ENCODE peak calls at places on chromosomes 12 and 14, in four cellular contexts. S, T, V and F are unnamed samples. For H3K4me1, the result is how much of the 10 kb centered on the place peaks cover.

GRCh38 chr12:52539821-52540173 is 13.1 kb downstream of the KRT71 start:
- DNase-seq in T (no peak), S (no peak), V (no peak), F (no peak)

GRCh38 chr12:3604750-3605638 is 114.0 kb downstream of the PRMT8 start:
- DNase-seq in S (no peak), T (no peak), V (no peak), F (no peak)

GRCh38 chr12:16165506-16165905 is 112.0 kb downstream of the SLC15A5 start:
- DNase-seq in S (no peak), T (peak), V (peak), F (peak)

GRCh38 chr14:65243766-65244442 is 141.6 kb upstream of the MAX start:
- DNase-seq in V (peak), T (peak), S (peak), F (no peak)

GRCh38 chr14:103512701-103513611 is 9.7 kb downstream of the CKB start:
- DNase-seq in V (peak), T (no peak), S (no peak), F (no peak)

GRCh38 chr14:52052289-52052943 is 16.4 kb downstream of the NID2 start:
- DNase-seq in V (peak), T (no peak), S (no peak), F (no peak)

GRCh38 chr12:63968685-63969084 is 124.2 kb downstream of the SRGAP1 start:
- DNase-seq in T (no peak), S (no peak), V (no peak), F (no peak)

GRCh38 chr12:12097821-12098688 is 27.3 kb downstream of the BCL2L14 start:
- DNase-seq in S (no peak), T (no peak), V (no peak), F (no peak)

GRCh38 chr14:50599700-50600444 is 39.9 kb downstream of the ATL1 start:
- DNase-seq in V (peak), T (peak), S (peak), F (peak)

GRCh38 chr12:47407730-47408129 is 298.1 kb downstream of the RPAP3 start:
- DNase-seq in T (no peak), S (no peak), V (no peak), F (no peak)

GRCh38 chr12:25324861-25325260 is 74.1 kb upstream of the KRAS start:
- DNase-seq in V (no peak), S (no peak), T (no peak), F (no peak)

GRCh38 chr12:62758216-62758615 is 176.7 kb downstream of the PPM1H start:
- DNase-seq in S (no peak), T (no peak), V (peak), F (peak)

GRCh38 chr12:50764116-50764860 is 387 bp downstream of the ATF1 start:
- DNase-seq in V (peak), T (no peak), S (peak), F (peak)

GRCh38 chr14:63654346-63654745 is 12.7 kb upstream of the WDR89 start:
- DNase-seq in T (no peak), V (peak), S (no peak), F (no peak)

GRCh38 chr12:81092053-81092452 is 14.2 kb downstream of the ACSS3 start:
- DNase-seq in V (no peak), S (no peak), T (no peak), F (no peak)

GRCh38 chr12:13124661-13125505 is 21.4 kb upstream of the GSG1 start:
- DNase-seq in V (peak), T (no peak), S (no peak), F (peak)

GRCh38 chr12:69529021-69529420 is 56.2 kb upstream of the CCT2 start:
- DNase-seq in T (no peak), S (no peak), V (no peak), F (no peak)

GRCh38 chr14:101665478-101666078 is 95.9 kb upstream of the PPP2R5C start:
- DNase-seq in V (peak), T (peak), S (peak), F (peak)

GRCh38 chr12:70627677-70628076 is 9.6 kb downstream of the PTPRB start:
- DNase-seq in T (no peak), S (no peak), V (no peak), F (no peak)

GRCh38 chr14:34872822-34873590 is 2.2 kb downstream of the BAZ1A start:
- DNase-seq in V (peak), T (peak), S (no peak), F (peak)

GRCh38 chr14:42095155-42095554 is 488.5 kb downstream of the LRFN5 start:
- DNase-seq in S (no peak), V (no peak), T (no peak), F (no peak)

GRCh38 chr12:104741072-104741471 is 217.0 kb downstream of the SLC41A2 start:
- DNase-seq in V (no peak), S (no peak), T (no peak), F (no peak)

GRCh38 chr14:61559641-61560201 is 135.6 kb upstream of the HIF1A start:
- DNase-seq in V (no peak), T (peak), S (peak), F (peak)

GRCh38 chr14:72844528-72844927 is 49.4 kb downstream of the DPF3 start:
- DNase-seq in S (no peak), T (no peak), V (no peak), F (no peak)

GRCh38 chr14:73059326-73059725 is 992 bp downstream of the RBM25 start:
- DNase-seq in V (peak), T (peak), S (peak), F (peak)

DNA sequence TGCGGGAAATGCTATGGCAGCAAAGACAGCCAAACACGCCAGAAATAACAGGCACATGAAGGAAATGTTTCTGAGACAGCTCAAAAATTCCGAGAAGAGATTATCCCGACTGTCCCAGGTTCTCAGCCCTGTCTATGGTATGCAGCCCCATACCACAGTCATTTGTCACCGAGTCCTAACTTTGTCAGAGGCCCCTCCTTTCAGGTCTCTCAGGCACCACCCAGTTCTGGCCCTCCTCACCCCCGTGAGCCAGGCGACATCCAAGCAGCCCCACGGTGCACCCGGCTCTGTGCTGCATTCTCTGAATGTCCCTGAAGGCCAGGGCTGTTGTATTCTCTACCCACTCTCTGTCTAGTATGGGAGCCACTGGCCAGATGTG is 24.0 kb downstream of the SSH1 start:
- DNase-seq in S (no peak), T (no peak), V (peak), F (peak)
- TF ChIP-seq MAFK in S (no peak), T (no peak), V (no peak), F (no peak)

GRCh38 chr12:6462234-6462995 is 8.1 kb downstream of the VAMP1 start:
- DNase-seq in S (no peak), V (no peak), T (no peak), F (no peak)

GRCh38 chr12:6463211-6463610 is 7.3 kb downstream of the VAMP1 start:
- DNase-seq in T (no peak), S (no peak), V (no peak), F (no peak)

GRCh38 chr12:6464531-6464930 is 5.9 kb downstream of the VAMP1 start:
- DNase-seq in T (no peak), V (no peak), S (no peak), F (no peak)

GRCh38 chr12:6465467-6466183 is 4.9 kb downstream of the VAMP1 start:
- DNase-seq in T (peak), V (peak), S (peak), F (peak)

DNA sequence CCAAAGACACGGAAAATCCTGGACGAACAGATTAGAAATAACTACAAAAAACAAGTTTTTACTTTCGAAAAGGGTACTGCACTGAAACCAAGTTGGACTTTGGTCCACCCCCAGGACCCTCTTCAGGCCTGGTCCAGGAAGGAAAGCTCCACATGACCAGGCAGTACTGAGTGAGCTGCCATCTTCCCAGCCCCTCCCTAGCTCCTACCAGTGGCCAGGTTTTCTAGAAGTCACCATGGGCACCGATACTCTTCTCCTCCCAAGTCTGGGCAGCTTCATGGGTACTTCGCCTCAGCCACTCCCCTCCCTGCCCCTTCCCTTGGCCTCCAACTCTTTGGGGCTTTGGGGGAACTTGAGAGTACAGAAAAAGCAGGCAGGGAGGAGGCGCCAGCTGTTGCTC is 6.6 kb downstream of the VAMP1 start:
- DNase-seq in S (no peak), V (no peak), T (no peak), F (no peak)
- H3K4me1 ChIP-seq in S (under half), V (under half), T (under half), F (under half)

GRCh38 chr14:30131698-30132097 is 204.1 kb upstream of the PRKD1 start:
- DNase-seq in V (no peak), S (no peak), T (no peak), F (no peak)

GRCh38 chr14:30129795-30130194 is 202.1 kb upstream of the PRKD1 start:
- DNase-seq in T (no peak), V (peak), S (no peak), F (no peak)

DNA sequence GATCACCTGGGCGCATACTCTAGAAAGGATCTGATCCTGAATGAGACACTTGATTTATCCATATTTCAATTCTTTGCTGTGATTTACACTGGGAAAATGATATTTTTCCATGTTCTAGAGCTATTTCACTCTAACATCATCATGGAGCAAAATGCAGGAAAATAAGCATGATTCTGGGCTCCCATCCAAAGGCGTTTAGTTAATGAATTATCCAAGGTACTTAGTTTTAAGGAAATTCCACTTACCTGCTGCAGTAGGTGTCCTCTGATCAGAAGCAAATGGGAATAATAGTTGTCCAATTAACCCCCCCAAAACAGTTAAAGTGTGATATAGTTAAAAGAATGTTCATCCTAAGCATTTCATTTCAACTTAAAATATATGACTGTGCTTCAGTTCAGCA is 204.6 kb upstream of the PRKD1 start:
- DNase-seq in S (no peak), T (no peak), V (no peak), F (no peak)
- TF ChIP-seq MAFK in S (no peak), T (no peak), V (no peak), F (no peak)

GRCh38 chr12:75646329-75646940 is 135.0 kb upstream of the KRR1 start:
- DNase-seq in S (no peak), T (no peak), V (peak), F (no peak)
- H3K4me1 ChIP-seq in S (under half), T (under half), V (under half), F (under half)

GRCh38 chr12:93167841-93168492 is 209.8 kb upstream of the NUDT4 start:
- DNase-seq in T (peak), V (no peak), S (no peak), F (no peak)
- TF ChIP-seq MAFK in T (no peak), V (no peak), S (no peak), F (no peak)

GRCh38 chr14:100107236-100107635 is 42.0 kb downstream of the EVL start:
- DNase-seq in S (peak), T (no peak), V (no peak), F (no peak)
- H3K4me1 ChIP-seq in S (under half), T (under half), V (under half), F (under half)